ENCODE peak calls at places on chromosome 10, in five cellular contexts. O is uterus; M is A673; H is cardiac fibroblast; C is CD8-positive, alpha-beta T cell. V is an unnamed sample.

GRCh38 chr10:44125879-44126675 is 258.8 kb downstream of the CXCL12 start:
- DNase-seq in M (no peak), C (no peak), O (no peak), H (peak), V (peak)

GRCh38 chr10:17430647-17431355 is 23.6 kb downstream of the ST8SIA6 start:
- DNase-seq in C (peak), M (peak), H (peak), O (peak), V (peak)

GRCh38 chr10:88282876-88283275 is 300.2 kb downstream of the RNLS start:
- DNase-seq in M (no peak), H (peak), C (no peak), O (peak), V (no peak)

GRCh38 chr10:44962870-44963738 is 3.5 kb downstream of the RASSF4 start:
- DNase-seq in O (no peak), C (no peak), M (no peak), H (no peak), V (peak)

GRCh38 chr10:6035926-6036575 is 26.1 kb downstream of the IL2RA start:
- DNase-seq in O (no peak), C (no peak), M (no peak), H (no peak), V (no peak)

GRCh38 chr10:132146941-132147915 is 39.5 kb upstream of the DPYSL4 start:
- DNase-seq in O (no peak), M (no peak), C (no peak), H (no peak), V (no peak)

GRCh38 chr10:6171891-6172354 is 30.8 kb upstream of the PFKFB3 start:
- DNase-seq in O (peak), M (peak), H (peak), C (no peak), V (peak)

GRCh38 chr10:87661861-87662785 is 2.4 kb downstream of the PAPSS2 start:
- DNase-seq in M (peak), C (no peak), H (peak), O (no peak), V (no peak)

GRCh38 chr10:78342787-78343186 is 309.1 kb downstream of the RPS24 start:
- DNase-seq in M (no peak), C (no peak), H (no peak), O (peak), V (no peak)

GRCh38 chr10:23918090-23918704 is 290.7 kb upstream of the KIAA1217 start:
- DNase-seq in M (no peak), H (no peak), O (no peak), C (no peak), V (peak)

GRCh38 chr10:34102237-34102673 is 712.8 kb downstream of the PARD3 start:
- DNase-seq in H (peak), C (no peak), M (peak), O (peak), V (no peak)

GRCh38 chr10:84293574-84294016 is 34.8 kb upstream of the CCSER2 start:
- DNase-seq in C (no peak), M (no peak), H (no peak), O (no peak), V (no peak)

GRCh38 chr10:55989188-55989587 is 371.9 kb downstream of the ZWINT start:
- DNase-seq in C (no peak), M (no peak), O (no peak), H (no peak), V (no peak)
- TF ChIP-seq CTCF in C (no peak), M (no peak), O (no peak), H (no peak), V (no peak)

GRCh38 chr10:94225589-94225988 is 137.2 kb downstream of the NOC3L start:
- DNase-seq in C (no peak), O (no peak), M (no peak), H (no peak), V (no peak)
- TF ChIP-seq CTCF in C (no peak), O (peak), M (peak), H (peak), V (no peak)

GRCh38 chr10:52952391-52953079 is 180.0 kb upstream of the MBL2 start:
- DNase-seq in C (no peak), O (no peak), H (peak), M (no peak), V (no peak)

GRCh38 chr10:52950578-52950977 is 178.0 kb upstream of the MBL2 start:
- DNase-seq in M (no peak), O (no peak), H (no peak), C (no peak), V (peak)

GRCh38 chr10:52949899-52950298 is 177.3 kb upstream of the MBL2 start:
- DNase-seq in O (no peak), H (no peak), C (no peak), M (no peak), V (peak)

GRCh38 chr10:52954407-52954806 is 181.8 kb upstream of the MBL2 start:
- DNase-seq in H (no peak), O (no peak), C (no peak), M (no peak), V (no peak)

GRCh38 chr10:52951819-52952218 is 179.2 kb upstream of the MBL2 start:
- DNase-seq in H (peak), M (peak), O (no peak), C (no peak), V (peak)
- TF ChIP-seq CTCF in H (peak), M (peak), O (no peak), C (no peak), V (peak)

GRCh38 chr10:63866747-63867140 is 345.5 kb downstream of the REEP3 start:
- DNase-seq in M (peak), C (no peak), H (peak), O (no peak), V (no peak)
- TF ChIP-seq CTCF in M (peak), C (peak), H (peak), O (no peak), V (peak)

V was measured in GM12865.